ENCODE peak calls at places on chromosomes 16 and 17, in seven cellular contexts. U is HCT116, Z is H1, S is GM12878, A is SK-N-SH, K is K562, Y is HepG2. E is an unnamed sample.

GRCh38 chr17:50593321-50593720 is 32.8 kb downstream of the CACNA1G start:
- DNase-seq in U (no peak), Z (no peak), S (no peak), A (peak), K (no peak), Y (peak), E (no peak)

GRCh38 chr16:14309906-14310305 is 238.8 kb downstream of the MRTFB start:
- DNase-seq in U (no peak), Z (no peak), S (no peak), A (no peak), K (no peak), Y (no peak), E (no peak)

GRCh38 chr17:383771-384621 is 31.4 kb upstream of the RPH3AL start:
- DNase-seq in U (no peak), Z (no peak), S (no peak), A (peak), K (no peak), Y (no peak), E (no peak)

GRCh38 chr17:81250286-81251090 is 11.4 kb downstream of the NDUFAF8 start:
- DNase-seq in U (no peak), Z (no peak), S (no peak), A (no peak), K (no peak), Y (no peak), E (no peak)

GRCh38 chr17:67818110-67819002 is 6.9 kb upstream of the BPTF start:
- DNase-seq in U (no peak), Z (no peak), S (peak), A (no peak), K (no peak), Y (no peak), E (no peak)

GRCh38 chr17:40168262-40168832 is 8.9 kb upstream of the RAPGEFL1 start:
- DNase-seq in U (peak), Z (no peak), S (peak), A (peak), K (peak), Y (peak), E (peak)

GRCh38 chr17:43536236-43537088 is 9.7 kb downstream of the ETV4 start:
- DNase-seq in U (no peak), Z (no peak), S (no peak), A (no peak), K (no peak), Y (no peak), E (no peak)

GRCh38 chr17:35545150-35545549 is 7.7 kb upstream of the SLFN12L start:
- DNase-seq in U (no peak), Z (no peak), S (no peak), A (no peak), K (no peak), Y (no peak), E (no peak)

GRCh38 chr16:84478172-84478948 is 26.1 kb downstream of the MEAK7 start:
- DNase-seq in U (no peak), Z (no peak), S (no peak), A (no peak), K (no peak), Y (no peak), E (no peak)

GRCh38 chr17:59851431-59852375 is 41.0 kb downstream of the TUBD1 start:
- DNase-seq in U (no peak), Z (no peak), S (no peak), A (no peak), K (no peak), Y (no peak), E (no peak)

GRCh38 chr17:7782237-7782636 is 51.8 kb upstream of the KDM6B start:
- DNase-seq in U (no peak), Z (no peak), S (no peak), A (no peak), K (no peak), Y (no peak), E (no peak)

GRCh38 chr16:69542974-69543373 is 22.8 kb upstream of the NFAT5 start:
- DNase-seq in U (no peak), Z (no peak), S (no peak), A (no peak), K (no peak), Y (no peak), E (no peak)

GRCh38 chr16:69105501-69106361 is at the start of gene HAS3:
- DNase-seq in U (peak), Z (peak), S (no peak), A (peak), K (peak), Y (peak), E (peak)

GRCh38 chr16:17396762-17397498 is 73.8 kb downstream of the XYLT1 start:
- DNase-seq in U (no peak), Z (no peak), S (no peak), A (peak), K (no peak), Y (no peak), E (no peak)

GRCh38 chr17:81607431-81607830 is 29.5 kb downstream of the NPLOC4 start:
- DNase-seq in U (no peak), Z (no peak), S (no peak), A (no peak), K (no peak), Y (no peak), E (no peak)

GRCh38 chr16:76639685-76640289 is 362.6 kb downstream of the CNTNAP4 start:
- DNase-seq in U (no peak), Z (peak), S (no peak), A (peak), K (no peak), Y (peak), E (peak)

GRCh38 chr17:48486557-48486956 is 44.3 kb downstream of the HOXB1 start:
- DNase-seq in U (peak), Z (no peak), S (no peak), A (no peak), K (peak), Y (no peak), E (no peak)

GRCh38 chr16:49563666-49564065 is 190.1 kb downstream of the C16orf78 start:
- DNase-seq in U (no peak), Z (no peak), S (no peak), A (no peak), K (no peak), Y (no peak), E (no peak)

GRCh38 chr17:6476834-6477210 is 32.6 kb downstream of the PIMREG start:
- DNase-seq in U (no peak), Z (no peak), S (no peak), A (no peak), K (peak), Y (no peak), E (no peak)

GRCh38 chr17:6474906-6475305 is 30.7 kb downstream of the PIMREG start:
- DNase-seq in U (no peak), Z (no peak), S (no peak), A (no peak), K (no peak), Y (no peak), E (no peak)

GRCh38 chr17:6475411-6475810 is 31.2 kb downstream of the PIMREG start:
- DNase-seq in U (no peak), Z (no peak), S (no peak), A (no peak), K (no peak), Y (no peak), E (no peak)

GRCh38 chr17:6477831-6478383 is 33.7 kb downstream of the PIMREG start:
- DNase-seq in U (no peak), Z (no peak), S (no peak), A (no peak), K (no peak), Y (no peak), E (no peak)

GRCh38 chr17:6476061-6476833 is 32.0 kb downstream of the PIMREG start:
- DNase-seq in U (no peak), Z (no peak), S (no peak), A (no peak), K (peak), Y (no peak), E (no peak)
- TF ChIP-seq JUND in U (no peak), Z (no peak), S (no peak), A (no peak), K (no peak), Y (no peak), E (no peak)

GRCh38 chr17:65785109-65785508 is 223.7 kb upstream of the AXIN2 start:
- DNase-seq in U (peak), Z (no peak), S (no peak), A (no peak), K (no peak), Y (peak), E (peak)
- TF ChIP-seq JUND in U (peak), Z (no peak), S (no peak), A (peak), K (peak), Y (peak), E (peak)

GRCh38 chr16:30839523-30840227 is 52.7 kb upstream of the ZNF629 start:
- DNase-seq in U (no peak), Z (no peak), S (no peak), A (no peak), K (no peak), Y (no peak), E (no peak)
- TF ChIP-seq JUND in U (no peak), Z (no peak), S (no peak), A (no peak), K (no peak), Y (no peak), E (no peak)

GRCh38 chr17:73531171-73531570 is 113.1 kb downstream of the SDK2 start:
- DNase-seq in U (no peak), Z (no peak), S (no peak), A (no peak), K (no peak), Y (no peak), E (no peak)
- TF ChIP-seq JUND in U (no peak), Z (no peak), S (no peak), A (no peak), K (no peak), Y (no peak), E (no peak)

GRCh38 chr17:62681939-62682381 is 54.5 kb downstream of the MRC2 start:
- DNase-seq in U (no peak), Z (no peak), S (no peak), A (no peak), K (no peak), Y (no peak), E (no peak)

GRCh38 chr17:62680541-62681052 is 53.1 kb downstream of the MRC2 start:
- DNase-seq in U (no peak), Z (no peak), S (no peak), A (no peak), K (no peak), Y (no peak), E (no peak)

GRCh38 chr17:62678214-62678919 is 50.9 kb downstream of the MRC2 start:
- DNase-seq in U (no peak), Z (no peak), S (no peak), A (peak), K (no peak), Y (no peak), E (no peak)

GRCh38 chr17:62681061-62681938 is 53.8 kb downstream of the MRC2 start:
- DNase-seq in U (no peak), Z (no peak), S (no peak), A (no peak), K (peak), Y (no peak), E (no peak)

GRCh38 chr17:62679866-62680377 is 52.5 kb downstream of the MRC2 start:
- DNase-seq in U (no peak), Z (no peak), S (no peak), A (peak), K (peak), Y (no peak), E (no peak)
- TF ChIP-seq JUND in U (no peak), Z (no peak), S (no peak), A (no peak), K (no peak), Y (no peak), E (no peak)

GRCh38 chr16:86762035-86762550 is 183.7 kb downstream of the FOXL1 start:
- DNase-seq in U (no peak), Z (no peak), S (no peak), A (no peak), K (no peak), Y (no peak), E (no peak)
- TF ChIP-seq JUND in U (no peak), Z (no peak), S (no peak), A (no peak), K (no peak), Y (no peak), E (no peak)

DNA sequence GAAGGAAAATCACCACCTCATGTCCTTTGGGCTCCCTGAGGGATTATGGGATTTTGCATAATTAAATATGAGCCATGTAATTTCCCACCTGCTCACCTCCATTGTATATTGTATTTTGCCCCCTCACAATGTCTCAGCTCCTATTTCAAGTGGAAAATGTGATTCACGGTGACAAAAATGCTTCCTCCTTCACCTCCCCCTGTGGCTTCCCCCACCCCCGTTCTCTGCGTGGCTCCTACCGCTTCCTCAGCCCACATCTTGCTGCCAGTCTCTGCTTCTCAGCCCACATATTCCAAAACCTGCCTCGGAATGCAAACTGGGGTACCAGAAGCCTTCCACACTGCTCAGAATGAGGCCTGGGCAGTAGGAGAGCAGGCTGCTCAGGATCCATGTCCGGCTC is 394.5 kb upstream of the C16orf82 start:
- DNase-seq in U (no peak), Z (no peak), S (no peak), A (no peak), K (no peak), Y (no peak), E (no peak)
- TF ChIP-seq JUND in U (no peak), Z (no peak), S (no peak), A (no peak), K (no peak), Y (no peak), E (no peak)

GRCh38 chr16:89122322-89122831 is 28.7 kb downstream of the ACSF3 start:
- DNase-seq in U (no peak), Z (no peak), S (no peak), A (no peak), K (no peak), Y (no peak), E (peak)
- TF ChIP-seq JUND in U (no peak), Z (no peak), S (no peak), A (no peak), K (no peak), Y (no peak), E (no peak)